ENCODE peak calls at places on chromosomes 6 and 20, in six cellular contexts. Z is sigmoid colon, W is adrenal gland, B is stomach, H is nephron progenitor cell, X is psoas muscle. R is an unnamed sample.

GRCh38 chr20:18007534-18008292 is 38.9 kb downstream of the MGME1 start:
- DNase-seq in Z (peak), W (peak), B (peak), H (no peak), X (no peak), R (no peak)

GRCh38 chr6:85660181-85660611 is 17.5 kb upstream of the SYNCRIP start:
- DNase-seq in Z (no peak), W (no peak), B (no peak), H (no peak), X (peak), R (no peak)

GRCh38 chr20:50916257-50916656 is 15.0 kb downstream of the ADNP start:
- DNase-seq in Z (no peak), W (no peak), B (no peak), H (no peak), X (no peak), R (no peak)

GRCh38 chr6:11042750-11043551 is 1.2 kb downstream of the ELOVL2 start:
- DNase-seq in Z (no peak), W (no peak), B (no peak), H (peak), X (no peak), R (no peak)

GRCh38 chr20:31966991-31967655 is 828 bp upstream of the XKR7 start:
- DNase-seq in Z (no peak), W (no peak), B (no peak), H (no peak), X (no peak), R (no peak)

GRCh38 chr6:57177545-57178225 is 5.6 kb downstream of the BAG2 start:
- DNase-seq in Z (peak), W (no peak), B (no peak), H (no peak), X (peak), R (no peak)

GRCh38 chr6:145733770-145734169 is 1.6 kb downstream of the EPM2A start:
- DNase-seq in Z (no peak), W (no peak), B (no peak), H (no peak), X (no peak), R (no peak)

GRCh38 chr6:113903666-113904330 is 46.7 kb downstream of the MARCKS start:
- DNase-seq in Z (peak), W (peak), B (peak), H (peak), X (no peak), R (no peak)

GRCh38 chr20:32966382-32966781 is 37.9 kb downstream of the SUN5 start:
- DNase-seq in Z (peak), W (peak), B (peak), H (no peak), X (no peak), R (no peak)

GRCh38 chr6:149169761-149170359 is 147.7 kb upstream of the TAB2 start:
- DNase-seq in Z (no peak), W (no peak), B (no peak), H (no peak), X (no peak), R (no peak)

GRCh38 chr6:10404799-10405524 is 9.9 kb downstream of the TFAP2A start:
- DNase-seq in Z (no peak), W (no peak), B (no peak), H (no peak), X (no peak), R (no peak)

GRCh38 chr20:9919271-9920014 is 80.6 kb upstream of the PAK5 start:
- DNase-seq in Z (no peak), W (no peak), B (no peak), H (no peak), X (no peak), R (no peak)

GRCh38 chr6:158285321-158285960 is 26.8 kb upstream of the TULP4 start:
- DNase-seq in Z (no peak), W (no peak), B (no peak), H (no peak), X (no peak), R (no peak)

GRCh38 chr20:18537651-18538050 is 29.6 kb upstream of the SMIM26 start:
- DNase-seq in Z (no peak), W (no peak), B (no peak), H (no peak), X (no peak), R (no peak)

GRCh38 chr20:45450097-45450818 is 19.3 kb upstream of the WFDC2 start:
- DNase-seq in Z (peak), W (no peak), B (no peak), H (no peak), X (no peak), R (no peak)

GRCh38 chr20:24670341-24670821 is 201.0 kb downstream of the SYNDIG1 start:
- DNase-seq in Z (peak), W (no peak), B (no peak), H (no peak), X (no peak), R (no peak)

GRCh38 chr20:62921119-62921687 is 5.1 kb downstream of the DIDO1 start:
- DNase-seq in Z (no peak), W (peak), B (peak), H (peak), X (peak), R (peak)

GRCh38 chr6:158972241-158973233 is 27.5 kb downstream of the RSPH3 start:
- DNase-seq in Z (no peak), W (no peak), B (no peak), H (no peak), X (no peak), R (no peak)

GRCh38 chr20:4217349-4217761 is 202.0 kb upstream of the RNF24 start:
- DNase-seq in Z (no peak), W (no peak), B (no peak), H (peak), X (peak), R (no peak)

GRCh38 chr6:14791525-14791924 is 454.3 kb upstream of the JARID2 start:
- DNase-seq in Z (no peak), W (no peak), B (no peak), H (no peak), X (no peak), R (no peak)

GRCh38 chr6:37451411-37452273 is 18.6 kb downstream of the CMTR1 start:
- DNase-seq in Z (no peak), W (no peak), B (no peak), H (no peak), X (no peak), R (no peak)

GRCh38 chr20:50695144-50695872 is 4.0 kb upstream of the RIPOR3 start:
- DNase-seq in Z (peak), W (no peak), B (no peak), H (peak), X (peak), R (no peak)

GRCh38 chr6:170279426-170279825 is 11.5 kb downstream of the DLL1 start:
- DNase-seq in Z (peak), W (no peak), B (no peak), H (no peak), X (no peak), R (no peak)

GRCh38 chr20:39631557-39631956 is 669.4 kb downstream of the DHX35 start:
- DNase-seq in Z (no peak), W (no peak), B (no peak), H (no peak), X (no peak), R (no peak)

GRCh38 chr6:75719133-75719532 is 29.9 kb upstream of the MYO6 start:
- DNase-seq in Z (no peak), W (no peak), B (no peak), H (no peak), X (no peak), R (no peak)

GRCh38 chr6:39344821-39345280 is 22.3 kb upstream of the KCNK16 start:
- DNase-seq in Z (no peak), W (no peak), B (no peak), H (no peak), X (no peak), R (no peak)

GRCh38 chr6:21455071-21455470 is 138.5 kb upstream of the SOX4 start:
- DNase-seq in Z (no peak), W (no peak), B (no peak), H (no peak), X (no peak), R (no peak)

GRCh38 chr6:19333936-19334335 is 503.2 kb upstream of the ID4 start:
- DNase-seq in Z (no peak), W (no peak), B (no peak), H (no peak), X (no peak), R (no peak)

GRCh38 chr6:130099119-130099518 is 80.7 kb downstream of the L3MBTL3 start:
- DNase-seq in Z (no peak), W (no peak), B (no peak), H (no peak), X (no peak), R (no peak)

GRCh38 chr20:37786043-37786442 is 92.2 kb downstream of the CTNNBL1 start:
- DNase-seq in Z (no peak), W (no peak), B (no peak), H (no peak), X (no peak), R (no peak)

GRCh38 chr6:53239526-53239925 is 90.9 kb upstream of the GCM1 start:
- DNase-seq in Z (no peak), W (no peak), B (no peak), H (no peak), X (no peak), R (no peak)

GRCh38 chr6:5115168-5115567 is 30.0 kb downstream of the PPP1R3G start:
- DNase-seq in Z (no peak), W (no peak), B (no peak), H (no peak), X (no peak), R (no peak)

GRCh38 chr20:23622839-23623343 is 14.9 kb downstream of the CST3 start:
- DNase-seq in Z (peak), W (peak), B (peak), H (no peak), X (peak), R (no peak)

GRCh38 chr20:50085481-50086365 is 27.2 kb downstream of the UBE2V1 start:
- DNase-seq in Z (no peak), W (no peak), B (no peak), H (peak), X (no peak), R (peak)

GRCh38 chr6:147970970-147971369 is 371.7 kb upstream of the SASH1 start:
- DNase-seq in Z (no peak), W (no peak), B (no peak), H (no peak), X (no peak), R (no peak)

GRCh38 chr20:21515300-21516179 is 1.7 kb upstream of the NKX2-2 start:
- DNase-seq in Z (no peak), W (no peak), B (no peak), H (no peak), X (no peak), R (no peak)

GRCh38 chr20:50197463-50197862 is 6.8 kb downstream of the CEBPB start:
- DNase-seq in Z (peak), W (no peak), B (no peak), H (no peak), X (no peak), R (no peak)

GRCh38 chr20:56391037-56391436 is 978 bp downstream of the AURKA start:
- DNase-seq in Z (no peak), W (no peak), B (no peak), H (no peak), X (no peak), R (no peak)

GRCh38 chr20:35215066-35215956 is 11.2 kb upstream of the MMP24 start:
- DNase-seq in Z (no peak), W (no peak), B (no peak), H (no peak), X (no peak), R (no peak)

GRCh38 chr6:168288781-168289570 is 30.6 kb downstream of the DACT2 start:
- DNase-seq in Z (no peak), W (no peak), B (no peak), H (no peak), X (no peak), R (no peak)

GRCh38 chr6:168285456-168285855 is 34.1 kb downstream of the DACT2 start:
- DNase-seq in Z (no peak), W (no peak), B (no peak), H (no peak), X (no peak), R (no peak)

GRCh38 chr6:168284187-168284586 is 35.4 kb downstream of the DACT2 start:
- DNase-seq in Z (peak), W (no peak), B (no peak), H (no peak), X (no peak), R (no peak)

GRCh38 chr6:168283686-168284025 is 35.9 kb downstream of the DACT2 start:
- DNase-seq in Z (peak), W (no peak), B (no peak), H (no peak), X (no peak), R (no peak)

DNA sequence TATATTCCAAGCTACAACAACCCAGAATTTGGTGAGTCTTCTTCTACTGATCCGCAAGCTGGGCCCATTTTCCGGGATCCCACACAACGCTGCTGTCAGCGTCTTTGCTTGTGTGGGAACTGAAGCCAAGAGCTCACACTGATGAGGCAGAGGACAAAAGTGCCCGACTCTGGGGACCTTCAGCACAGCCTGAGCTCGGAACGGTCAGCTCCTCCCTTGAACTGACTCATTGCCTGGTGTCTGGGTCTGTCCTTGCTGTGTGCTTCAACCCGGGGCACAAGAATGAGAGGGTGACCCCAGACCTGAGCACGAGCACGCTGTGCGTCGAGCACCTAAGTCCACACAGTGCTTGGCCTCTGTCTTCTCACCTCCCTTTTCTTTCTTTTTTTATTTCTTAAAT is 33.5 kb downstream of the DACT2 start:
- DNase-seq in Z (no peak), W (no peak), B (no peak), H (no peak), X (no peak), R (no peak)
- TF ChIP-seq CTCF in Z (no peak), W (no peak), B (no peak), H (no peak), X (no peak), R (no peak)

GRCh38 chr6:146902846-146903245 is 301.4 kb upstream of the STXBP5 start:
- DNase-seq in Z (no peak), W (no peak), B (no peak), H (no peak), X (no peak), R (no peak)
- TF ChIP-seq CTCF in Z (no peak), W (no peak), B (no peak), H (no peak), X (no peak), R (peak)

DNA sequence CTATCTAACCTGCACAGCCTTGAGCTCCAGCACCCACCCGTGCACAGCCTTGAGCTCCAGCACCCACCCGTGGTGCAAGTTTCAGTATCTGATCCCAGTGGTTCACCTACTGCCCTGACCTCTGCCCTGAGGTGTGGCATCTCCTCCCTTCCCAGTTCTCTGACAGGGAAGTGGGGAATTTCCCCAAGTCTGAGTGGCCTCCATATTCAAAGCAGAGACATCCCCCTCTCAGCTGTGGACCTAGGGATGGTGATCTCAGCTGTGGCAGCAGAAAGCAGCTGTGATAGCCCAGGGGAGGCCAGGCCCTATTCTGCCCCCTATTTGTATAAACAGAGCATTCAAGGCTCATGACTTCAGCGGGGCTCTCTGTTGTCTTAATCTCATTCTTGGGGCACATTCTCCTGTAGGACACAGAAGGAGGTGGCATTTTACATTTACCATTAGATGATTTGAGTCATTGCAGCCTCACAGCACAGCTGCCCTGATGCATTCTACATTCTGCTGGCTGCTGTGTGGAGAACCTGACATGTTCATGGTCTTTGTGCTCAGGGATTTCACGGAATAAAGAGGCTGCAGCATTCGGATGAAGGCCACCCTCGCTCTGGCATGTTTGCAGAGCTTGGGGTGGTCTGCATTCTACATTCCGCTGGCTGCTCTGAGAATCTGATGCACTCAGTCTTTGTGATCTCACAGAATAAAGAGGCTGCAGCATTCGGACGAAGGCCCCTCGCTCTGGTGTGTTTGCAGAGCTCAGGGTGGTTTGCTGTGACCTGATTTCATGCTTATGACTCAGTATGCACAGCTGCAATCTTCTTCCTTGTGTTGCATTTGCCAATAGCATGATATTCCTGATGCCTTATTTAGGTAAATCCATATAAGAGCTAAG is 16.9 kb downstream of the GPR31 start:
- DNase-seq in Z (no peak), W (no peak), B (no peak), H (no peak), X (no peak), R (no peak)
- TF ChIP-seq CTCF in Z (no peak), W (no peak), B (no peak), H (no peak), X (no peak), R (no peak)

DNA sequence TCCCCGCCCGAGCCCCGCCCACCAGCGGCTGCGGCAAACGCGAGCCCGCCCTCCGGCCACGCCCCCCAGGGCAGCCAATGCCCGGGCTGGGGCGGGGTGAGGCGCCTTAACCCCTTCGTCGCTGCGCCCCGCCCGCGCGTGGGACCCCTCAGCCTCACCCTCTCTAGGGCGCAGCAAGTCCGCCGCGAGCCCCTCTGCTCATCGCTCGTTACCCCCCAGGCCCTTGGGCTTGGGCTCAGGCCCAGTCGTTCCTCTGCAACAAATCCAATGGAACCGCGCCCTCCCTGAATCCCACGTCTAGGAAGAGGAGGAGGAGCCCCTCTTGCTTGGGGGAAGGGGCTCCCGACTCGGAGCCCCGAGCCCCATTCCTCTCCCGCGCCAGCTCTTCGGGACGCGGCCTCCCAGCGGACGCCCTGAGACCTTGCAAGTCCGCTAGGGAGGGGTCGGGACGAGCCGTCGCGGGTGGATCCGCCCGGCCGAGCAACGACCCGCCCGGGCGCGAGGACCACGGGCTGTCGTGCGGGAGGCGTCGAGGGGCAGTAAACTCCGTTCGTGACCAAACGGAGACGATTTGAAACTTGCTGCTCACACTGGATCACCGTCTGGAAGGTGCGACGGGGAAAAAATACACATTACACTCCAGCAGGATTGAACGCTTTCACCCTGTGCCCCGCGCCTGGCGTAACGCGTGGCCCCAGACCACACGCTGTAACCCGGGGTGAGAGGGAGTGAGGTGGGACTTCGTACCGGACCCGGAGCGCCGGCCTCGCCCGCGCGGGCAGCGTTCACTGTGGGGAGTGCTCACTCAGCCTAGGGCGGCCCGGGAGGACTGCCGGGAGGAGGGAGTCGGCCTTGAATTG is 463 bp upstream of the LZTS3 start:
- DNase-seq in Z (peak), W (peak), B (peak), H (peak), X (peak), R (peak)
- TF ChIP-seq CTCF in Z (peak), W (no peak), B (no peak), H (peak), X (peak), R (no peak)

R was measured in CD4-positive, alpha-beta T cell.